ENCODE peak calls at places on chromosomes 12 and 14, in five cellular contexts. One of them, this sample, is unnamed.

GRCh38 chr14:100827140-100827517 is 1.2 kb downstream of the MEG3 start:
- DNase-seq in upper lobe of right lung: no peak
- DNase-seq in fibroblast of lung: peak; percentile 33
- DNase-seq in CD8-positive, alpha-beta memory T cell: no peak
- DNase-seq in AG04450: no peak
- DNase-seq in this sample: no peak

GRCh38 chr12:109832534-109833306 is 478 bp downstream of the TRPV4 start:
- DNase-seq in upper lobe of right lung: no peak
- DNase-seq in fibroblast of lung: no peak
- DNase-seq in CD8-positive, alpha-beta memory T cell: no peak
- DNase-seq in AG04450: no peak
- DNase-seq in this sample: no peak

GRCh38 chr14:55846852-55847471 is 267.0 kb downstream of the KTN1 start:
- DNase-seq in upper lobe of right lung: no peak
- DNase-seq in fibroblast of lung: peak; percentile 63
- DNase-seq in CD8-positive, alpha-beta memory T cell: no peak
- DNase-seq in AG04450: no peak
- DNase-seq in this sample: peak; percentile 11

GRCh38 chr12:31363416-31363809 is 37.5 kb upstream of the SINHCAF start:
- DNase-seq in upper lobe of right lung: no peak
- DNase-seq in fibroblast of lung: no peak
- DNase-seq in CD8-positive, alpha-beta memory T cell: no peak
- DNase-seq in AG04450: no peak
- DNase-seq in this sample: no peak

GRCh38 chr12:14310866-14311265 is 54.6 kb upstream of the ATF7IP start:
- DNase-seq in upper lobe of right lung: no peak
- DNase-seq in fibroblast of lung: no peak
- DNase-seq in CD8-positive, alpha-beta memory T cell: no peak
- DNase-seq in AG04450: no peak
- DNase-seq in this sample: no peak

GRCh38 chr14:103110681-103111296 is 12.5 kb upstream of the TNFAIP2 start:
- DNase-seq in upper lobe of right lung: no peak
- DNase-seq in fibroblast of lung: peak; percentile 52
- DNase-seq in CD8-positive, alpha-beta memory T cell: no peak
- DNase-seq in AG04450: no peak
- DNase-seq in this sample: no peak

GRCh38 chr14:99976681-99977080 is 88.5 kb upstream of the EVL start:
- DNase-seq in upper lobe of right lung: no peak
- DNase-seq in fibroblast of lung: no peak
- DNase-seq in CD8-positive, alpha-beta memory T cell: no peak
- DNase-seq in AG04450: no peak
- DNase-seq in this sample: no peak

GRCh38 chr12:5230151-5230550 is 186.5 kb downstream of the KCNA5 start:
- DNase-seq in upper lobe of right lung: no peak
- DNase-seq in fibroblast of lung: peak; percentile 61
- DNase-seq in CD8-positive, alpha-beta memory T cell: no peak
- DNase-seq in AG04450: peak; percentile 51
- DNase-seq in this sample: no peak

GRCh38 chr12:79001404-79001803 is 136.8 kb downstream of the SYT1 start:
- DNase-seq in upper lobe of right lung: no peak
- DNase-seq in fibroblast of lung: no peak
- DNase-seq in CD8-positive, alpha-beta memory T cell: no peak
- DNase-seq in AG04450: no peak
- DNase-seq in this sample: no peak

GRCh38 chr12:43332977-43333649 is 218.9 kb downstream of the ADAMTS20 start:
- DNase-seq in upper lobe of right lung: no peak
- DNase-seq in fibroblast of lung: peak; percentile 90
- DNase-seq in CD8-positive, alpha-beta memory T cell: no peak
- DNase-seq in AG04450: no peak
- DNase-seq in this sample: no peak

GRCh38 chr14:105300542-105301102 is at the start of gene BRF1:
- DNase-seq in upper lobe of right lung: peak; percentile 99
- DNase-seq in fibroblast of lung: peak; percentile 88
- DNase-seq in CD8-positive, alpha-beta memory T cell: peak; percentile 95
- DNase-seq in AG04450: peak; percentile 63
- DNase-seq in this sample: peak; percentile 82

GRCh38 chr12:130073721-130074120 is 88.5 kb upstream of the FZD10 start:
- DNase-seq in upper lobe of right lung: no peak
- DNase-seq in fibroblast of lung: no peak
- DNase-seq in CD8-positive, alpha-beta memory T cell: no peak
- DNase-seq in AG04450: no peak
- DNase-seq in this sample: no peak

GRCh38 chr12:125573293-125573692 is 508.1 kb downstream of the AACS start:
- DNase-seq in upper lobe of right lung: no peak
- DNase-seq in fibroblast of lung: no peak
- DNase-seq in CD8-positive, alpha-beta memory T cell: no peak
- DNase-seq in AG04450: no peak
- DNase-seq in this sample: no peak

GRCh38 chr12:49843871-49844437 is 1.0 kb upstream of the BCDIN3D start:
- DNase-seq in upper lobe of right lung: no peak
- DNase-seq in fibroblast of lung: no peak
- DNase-seq in CD8-positive, alpha-beta memory T cell: no peak
- DNase-seq in AG04450: no peak
- DNase-seq in this sample: no peak

GRCh38 chr12:57214398-57214781 is 2.2 kb upstream of the NXPH4 start:
- DNase-seq in upper lobe of right lung: no peak
- DNase-seq in fibroblast of lung: peak; percentile 37
- DNase-seq in CD8-positive, alpha-beta memory T cell: peak; percentile 55
- DNase-seq in AG04450: peak; percentile 21
- DNase-seq in this sample: no peak

GRCh38 chr12:119758695-119759094 is 90.8 kb downstream of the PRKAB1 start:
- DNase-seq in upper lobe of right lung: no peak
- DNase-seq in fibroblast of lung: no peak
- DNase-seq in CD8-positive, alpha-beta memory T cell: no peak
- DNase-seq in AG04450: no peak
- DNase-seq in this sample: no peak

GRCh38 chr14:68624541-68625220 is 168.2 kb downstream of the ZFP36L1 start:
- DNase-seq in upper lobe of right lung: peak; percentile 75
- DNase-seq in fibroblast of lung: no peak
- DNase-seq in CD8-positive, alpha-beta memory T cell: no peak
- DNase-seq in AG04450: no peak
- DNase-seq in this sample: no peak

GRCh38 chr12:64221656-64222010 is 463 bp downstream of the KICS2 start:
- DNase-seq in upper lobe of right lung: peak; percentile 94
- DNase-seq in fibroblast of lung: peak; percentile 74
- DNase-seq in CD8-positive, alpha-beta memory T cell: peak; percentile 57
- DNase-seq in AG04450: peak; percentile 24
- DNase-seq in this sample: peak; percentile 79

GRCh38 chr14:24092960-24093900 is 881 bp upstream of the PCK2 start:
- DNase-seq in upper lobe of right lung: no peak
- DNase-seq in fibroblast of lung: no peak
- DNase-seq in CD8-positive, alpha-beta memory T cell: no peak
- DNase-seq in AG04450: no peak
- DNase-seq in this sample: no peak

GRCh38 chr14:90780519-90780918 is 35.7 kb downstream of the TTC7B start:
- DNase-seq in upper lobe of right lung: peak; percentile 40
- DNase-seq in fibroblast of lung: no peak
- DNase-seq in CD8-positive, alpha-beta memory T cell: no peak
- DNase-seq in AG04450: no peak
- DNase-seq in this sample: no peak

GRCh38 chr12:107840186-107840585 is 65.7 kb downstream of the ASCL4 start:
- DNase-seq in upper lobe of right lung: no peak
- DNase-seq in fibroblast of lung: no peak
- DNase-seq in CD8-positive, alpha-beta memory T cell: no peak
- DNase-seq in AG04450: no peak
- DNase-seq in this sample: no peak
- H3K27me3 ChIP-seq in upper lobe of right lung: peaks cover 43% of the 10 kb centered on the region
- H3K27me3 ChIP-seq in fibroblast of lung: peaks cover 19% of the 10 kb centered on the region
- H3K27me3 ChIP-seq in CD8-positive, alpha-beta memory T cell: peaks cover 8% of the 10 kb centered on the region
- H3K27me3 ChIP-seq in AG04450: peaks cover 25% of the 10 kb centered on the region
- H3K27me3 ChIP-seq in this sample: no peaks in the 10 kb centered on the region

GRCh38 chr14:50534998-50535397 is 2.6 kb upstream of the MAP4K5 start:
- DNase-seq in upper lobe of right lung: no peak
- DNase-seq in fibroblast of lung: no peak
- DNase-seq in CD8-positive, alpha-beta memory T cell: no peak
- DNase-seq in AG04450: no peak
- DNase-seq in this sample: no peak
- H3K27ac ChIP-seq in upper lobe of right lung: no peak overlapping the region
- H3K27ac ChIP-seq in fibroblast of lung: no peak overlapping the region
- H3K27ac ChIP-seq in CD8-positive, alpha-beta memory T cell: no peak overlapping the region
- H3K27ac ChIP-seq in AG04450: no peak overlapping the region
- H3K27ac ChIP-seq in this sample: no peak overlapping the region

GRCh38 chr14:59850458-59850857 is 20.1 kb downstream of the RTN1 start:
- DNase-seq in upper lobe of right lung: no peak
- DNase-seq in fibroblast of lung: no peak
- DNase-seq in CD8-positive, alpha-beta memory T cell: no peak
- DNase-seq in AG04450: no peak
- DNase-seq in this sample: no peak

GRCh38 chr14:59852350-59852749 is 18.2 kb downstream of the RTN1 start:
- DNase-seq in upper lobe of right lung: no peak
- DNase-seq in fibroblast of lung: no peak
- DNase-seq in CD8-positive, alpha-beta memory T cell: no peak
- DNase-seq in AG04450: no peak
- DNase-seq in this sample: no peak

GRCh38 chr14:59848671-59849070 is 21.9 kb downstream of the RTN1 start:
- DNase-seq in upper lobe of right lung: no peak
- DNase-seq in fibroblast of lung: no peak
- DNase-seq in CD8-positive, alpha-beta memory T cell: no peak
- DNase-seq in AG04450: no peak
- DNase-seq in this sample: no peak

GRCh38 chr14:59847711-59848110 is 22.9 kb downstream of the RTN1 start:
- DNase-seq in upper lobe of right lung: no peak
- DNase-seq in fibroblast of lung: no peak
- DNase-seq in CD8-positive, alpha-beta memory T cell: no peak
- DNase-seq in AG04450: no peak
- DNase-seq in this sample: no peak

GRCh38 chr14:59849371-59850130 is 21.0 kb downstream of the RTN1 start:
- DNase-seq in upper lobe of right lung: no peak
- DNase-seq in fibroblast of lung: no peak
- DNase-seq in CD8-positive, alpha-beta memory T cell: no peak
- DNase-seq in AG04450: no peak
- DNase-seq in this sample: no peak
- H3K4me3 ChIP-seq in upper lobe of right lung: no peak overlapping the region
- H3K4me3 ChIP-seq in fibroblast of lung: no peak overlapping the region
- H3K4me3 ChIP-seq in CD8-positive, alpha-beta memory T cell: no peak overlapping the region
- H3K4me3 ChIP-seq in AG04450: no peak overlapping the region
- H3K4me3 ChIP-seq in this sample: no peak overlapping the region

DNA sequence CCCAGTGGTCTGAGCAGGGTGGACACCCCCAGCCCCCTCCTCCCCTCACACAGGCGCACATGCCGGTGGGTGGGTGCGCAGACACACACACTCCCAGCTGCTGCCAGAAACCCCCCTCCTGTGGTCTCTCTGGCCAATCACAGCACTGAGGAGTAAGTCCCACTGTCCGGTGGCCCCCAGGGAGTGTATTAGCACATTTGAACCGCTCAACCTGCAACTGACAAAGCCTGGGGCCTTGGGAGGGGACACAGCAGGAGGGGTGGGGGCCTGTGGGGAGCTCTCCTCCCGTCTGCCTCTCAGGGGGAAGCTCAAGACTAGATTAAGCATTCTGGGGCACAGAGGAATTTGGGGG is 11.7 kb downstream of the FIGNL2 start:
- DNase-seq in upper lobe of right lung: no peak
- DNase-seq in fibroblast of lung: no peak
- DNase-seq in CD8-positive, alpha-beta memory T cell: no peak
- DNase-seq in AG04450: no peak
- DNase-seq in this sample: no peak
- H3K27me3 ChIP-seq in upper lobe of right lung: peaks cover 8% of the 10 kb centered on the region
- H3K27me3 ChIP-seq in fibroblast of lung: peaks cover 48% of the 10 kb centered on the region
- H3K27me3 ChIP-seq in CD8-positive, alpha-beta memory T cell: peaks cover 15% of the 10 kb centered on the region
- H3K27me3 ChIP-seq in AG04450: peaks cover 72% of the 10 kb centered on the region
- H3K27me3 ChIP-seq in this sample: no peaks in the 10 kb centered on the region

GRCh38 chr12:48828841-48829575 is 10.7 kb downstream of the CACNB3 start:
- DNase-seq in upper lobe of right lung: no peak
- DNase-seq in fibroblast of lung: no peak
- DNase-seq in CD8-positive, alpha-beta memory T cell: no peak
- DNase-seq in AG04450: no peak
- DNase-seq in this sample: no peak

GRCh38 chr12:48827026-48827425 is 8.7 kb downstream of the CACNB3 start:
- DNase-seq in upper lobe of right lung: no peak
- DNase-seq in fibroblast of lung: no peak
- DNase-seq in CD8-positive, alpha-beta memory T cell: no peak
- DNase-seq in AG04450: no peak
- DNase-seq in this sample: no peak

GRCh38 chr12:48826209-48826855 is 8.0 kb downstream of the CACNB3 start:
- DNase-seq in upper lobe of right lung: no peak
- DNase-seq in fibroblast of lung: no peak
- DNase-seq in CD8-positive, alpha-beta memory T cell: no peak
- DNase-seq in AG04450: no peak
- DNase-seq in this sample: no peak

GRCh38 chr12:48827513-48828096 is 9.3 kb downstream of the CACNB3 start:
- DNase-seq in upper lobe of right lung: no peak
- DNase-seq in fibroblast of lung: no peak
- DNase-seq in CD8-positive, alpha-beta memory T cell: no peak
- DNase-seq in AG04450: no peak
- DNase-seq in this sample: no peak

DNA sequence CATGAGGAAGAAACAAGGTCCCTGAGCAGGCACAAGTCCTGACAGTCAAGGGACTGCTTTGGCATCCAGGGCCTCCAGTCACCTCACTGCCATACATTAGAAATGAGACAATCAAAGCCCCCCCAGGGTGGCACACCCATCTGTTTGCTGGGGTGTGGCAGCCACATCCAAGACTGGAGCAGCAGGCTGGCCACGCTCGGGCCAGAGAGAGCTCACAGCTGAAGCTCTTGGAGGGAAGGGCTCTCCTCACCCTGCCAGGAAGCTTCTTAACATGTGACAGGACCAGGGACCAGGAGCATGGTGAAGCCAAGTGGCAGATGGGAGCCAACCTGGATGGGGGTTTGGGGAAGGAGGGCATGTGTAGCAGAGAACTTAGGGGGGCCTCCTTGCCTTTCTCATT is 10.0 kb downstream of the CACNB3 start:
- DNase-seq in upper lobe of right lung: no peak
- DNase-seq in fibroblast of lung: no peak
- DNase-seq in CD8-positive, alpha-beta memory T cell: no peak
- DNase-seq in AG04450: no peak
- DNase-seq in this sample: no peak
- H3K27ac ChIP-seq in upper lobe of right lung: no peak overlapping the region
- H3K27ac ChIP-seq in fibroblast of lung: no peak overlapping the region
- H3K27ac ChIP-seq in CD8-positive, alpha-beta memory T cell: no peak overlapping the region
- H3K27ac ChIP-seq in AG04450: no peak overlapping the region
- H3K27ac ChIP-seq in this sample: no peak overlapping the region

GRCh38 chr14:77158175-77158908 is 16.8 kb upstream of the ZDHHC22 start:
- DNase-seq in upper lobe of right lung: no peak
- DNase-seq in fibroblast of lung: peak; percentile 76
- DNase-seq in CD8-positive, alpha-beta memory T cell: no peak
- DNase-seq in AG04450: peak; percentile 30
- DNase-seq in this sample: no peak
- H3K4me3 ChIP-seq in upper lobe of right lung: no peak overlapping the region
- H3K4me3 ChIP-seq in fibroblast of lung: no peak overlapping the region
- H3K4me3 ChIP-seq in CD8-positive, alpha-beta memory T cell: no peak overlapping the region
- H3K4me3 ChIP-seq in AG04450: no peak overlapping the region
- H3K4me3 ChIP-seq in this sample: peak overlapping the region; percentile 36

This sample was measured in thoracic aorta.